ENCODE peak calls at places on chromosomes 1 and 21, in six cellular contexts. One of them, this sample, is unnamed.

GRCh38 chr1:93113127-93113526 is 34.0 kb downstream of the MTF2 start:
- DNase-seq in PC-3: no peak
- DNase-seq in MM.1S: no peak
- DNase-seq in GM23338: no peak
- DNase-seq in HCT116: no peak
- DNase-seq in hepatocyte: no peak
- DNase-seq in this sample: no peak

GRCh38 chr1:112946683-112947082 is 9.3 kb downstream of the SLC16A1 start:
- DNase-seq in hepatocyte: no peak
- DNase-seq in MM.1S: no peak
- DNase-seq in PC-3: no peak
- DNase-seq in HCT116: no peak
- DNase-seq in GM23338: no peak
- DNase-seq in this sample: no peak

GRCh38 chr1:18901952-18902522 is 318 bp downstream of the ALDH4A1 start:
- DNase-seq in HCT116: no peak
- DNase-seq in GM23338: peak; percentile 35
- DNase-seq in PC-3: peak; percentile 15
- DNase-seq in hepatocyte: no peak
- DNase-seq in MM.1S: no peak
- DNase-seq in this sample: no peak

GRCh38 chr1:19557609-19558051 is 72.3 kb upstream of the CAPZB start:
- DNase-seq in GM23338: no peak
- DNase-seq in MM.1S: no peak
- DNase-seq in PC-3: peak; percentile 3
- DNase-seq in hepatocyte: no peak
- DNase-seq in HCT116: no peak
- DNase-seq in this sample: no peak

GRCh38 chr21:18468775-18469174 is 65.2 kb upstream of the TMPRSS15 start:
- DNase-seq in HCT116: no peak
- DNase-seq in GM23338: no peak
- DNase-seq in MM.1S: peak; percentile 60
- DNase-seq in hepatocyte: peak; percentile 8
- DNase-seq in PC-3: no peak
- DNase-seq in this sample: no peak

GRCh38 chr1:180188103-180188506 is 33.4 kb downstream of the QSOX1 start:
- DNase-seq in GM23338: peak; percentile 84
- DNase-seq in HCT116: no peak
- DNase-seq in hepatocyte: peak; percentile 83
- DNase-seq in PC-3: peak; percentile 49
- DNase-seq in MM.1S: peak; percentile 54
- DNase-seq in this sample: peak; percentile 76

GRCh38 chr1:225835752-225836151 is 25.8 kb downstream of the EPHX1 start:
- DNase-seq in PC-3: no peak
- DNase-seq in HCT116: no peak
- DNase-seq in MM.1S: no peak
- DNase-seq in hepatocyte: no peak
- DNase-seq in GM23338: no peak
- DNase-seq in this sample: no peak

GRCh38 chr1:166947398-166948043 is 27.8 kb downstream of the ILDR2 start:
- DNase-seq in HCT116: no peak
- DNase-seq in hepatocyte: peak; percentile 57
- DNase-seq in GM23338: peak; percentile 73
- DNase-seq in PC-3: no peak
- DNase-seq in MM.1S: no peak
- DNase-seq in this sample: peak; percentile 93

GRCh38 chr1:165853528-165854075 is 26.2 kb downstream of the UCK2 start:
- DNase-seq in HCT116: no peak
- DNase-seq in GM23338: no peak
- DNase-seq in MM.1S: no peak
- DNase-seq in PC-3: no peak
- DNase-seq in hepatocyte: no peak
- DNase-seq in this sample: no peak

GRCh38 chr21:37072239-37072987 is 458 bp downstream of the PIGP start:
- DNase-seq in PC-3: peak; percentile 62
- DNase-seq in HCT116: no peak
- DNase-seq in GM23338: peak; percentile 67
- DNase-seq in hepatocyte: peak; percentile 93
- DNase-seq in MM.1S: no peak
- DNase-seq in this sample: peak; percentile 85

GRCh38 chr1:30664103-30664755 is 59.2 kb downstream of the MATN1 start:
- DNase-seq in PC-3: no peak
- DNase-seq in hepatocyte: no peak
- DNase-seq in GM23338: no peak
- DNase-seq in MM.1S: no peak
- DNase-seq in HCT116: no peak
- DNase-seq in this sample: no peak

GRCh38 chr1:22814176-22815042 is 103.8 kb downstream of the EPHB2 start:
- DNase-seq in MM.1S: no peak
- DNase-seq in PC-3: no peak
- DNase-seq in GM23338: no peak
- DNase-seq in hepatocyte: peak; percentile 81
- DNase-seq in HCT116: no peak
- DNase-seq in this sample: no peak

GRCh38 chr1:5238351-5239123 is 584.1 kb downstream of the AJAP1 start:
- DNase-seq in MM.1S: no peak
- DNase-seq in GM23338: no peak
- DNase-seq in hepatocyte: no peak
- DNase-seq in PC-3: no peak
- DNase-seq in HCT116: no peak
- DNase-seq in this sample: peak; percentile 16

GRCh38 chr1:9807541-9807940 is 16.2 kb downstream of the CLSTN1 start:
- DNase-seq in PC-3: no peak
- DNase-seq in HCT116: no peak
- DNase-seq in hepatocyte: no peak
- DNase-seq in MM.1S: no peak
- DNase-seq in GM23338: peak; percentile 42
- DNase-seq in this sample: no peak

GRCh38 chr1:31665264-31665878 is 20.7 kb upstream of the PEF1 start:
- DNase-seq in HCT116: no peak
- DNase-seq in MM.1S: no peak
- DNase-seq in PC-3: no peak
- DNase-seq in GM23338: no peak
- DNase-seq in hepatocyte: no peak
- DNase-seq in this sample: no peak

GRCh38 chr1:110337704-110338199 is 1.4 kb upstream of the RBM15 start:
- DNase-seq in PC-3: no peak
- DNase-seq in HCT116: no peak
- DNase-seq in MM.1S: peak; percentile 41
- DNase-seq in hepatocyte: peak; percentile 56
- DNase-seq in GM23338: peak; percentile 67
- DNase-seq in this sample: peak; percentile 68

GRCh38 chr1:103109291-103109920 is 1.1 kb upstream of the COL11A1 start:
- DNase-seq in PC-3: no peak
- DNase-seq in GM23338: peak; percentile 30
- DNase-seq in MM.1S: no peak
- DNase-seq in HCT116: no peak
- DNase-seq in hepatocyte: no peak
- DNase-seq in this sample: peak; percentile 61

GRCh38 chr1:203085528-203086406 is at the start of gene MYOG:
- DNase-seq in HCT116: no peak
- DNase-seq in hepatocyte: no peak
- DNase-seq in MM.1S: no peak
- DNase-seq in GM23338: no peak
- DNase-seq in PC-3: no peak
- DNase-seq in this sample: peak; percentile 30

GRCh38 chr1:54488831-54489626 is 59.0 kb upstream of the ACOT11 start:
- DNase-seq in hepatocyte: peak; percentile 94
- DNase-seq in MM.1S: peak; percentile 64
- DNase-seq in GM23338: peak; percentile 86
- DNase-seq in PC-3: peak; percentile 84
- DNase-seq in HCT116: peak; percentile 32
- DNase-seq in this sample: peak; percentile 95

GRCh38 chr1:33576821-33577599 is 104.6 kb downstream of the ZSCAN20 start:
- DNase-seq in MM.1S: no peak
- DNase-seq in PC-3: no peak
- DNase-seq in HCT116: no peak
- DNase-seq in GM23338: no peak
- DNase-seq in hepatocyte: no peak
- DNase-seq in this sample: no peak

GRCh38 chr1:43678940-43679339 is 28.4 kb upstream of the ST3GAL3 start:
- DNase-seq in PC-3: no peak
- DNase-seq in hepatocyte: no peak
- DNase-seq in GM23338: no peak
- DNase-seq in MM.1S: no peak
- DNase-seq in HCT116: no peak
- DNase-seq in this sample: no peak

GRCh38 chr1:114093624-114094302 is 59.9 kb downstream of the SYT6 start:
- DNase-seq in GM23338: no peak
- DNase-seq in PC-3: peak; percentile 89
- DNase-seq in MM.1S: no peak
- DNase-seq in hepatocyte: peak; percentile 54
- DNase-seq in HCT116: peak; percentile 23
- DNase-seq in this sample: peak; percentile 49

GRCh38 chr1:10632691-10633090 is 157.9 kb downstream of the PEX14 start:
- DNase-seq in hepatocyte: no peak
- DNase-seq in GM23338: peak; percentile 44
- DNase-seq in MM.1S: no peak
- DNase-seq in HCT116: no peak
- DNase-seq in PC-3: no peak
- DNase-seq in this sample: peak; percentile 31

GRCh38 chr1:3261007-3261968 is 192.3 kb downstream of the PRDM16 start:
- DNase-seq in hepatocyte: peak; percentile 32
- DNase-seq in MM.1S: no peak
- DNase-seq in GM23338: no peak
- DNase-seq in HCT116: no peak
- DNase-seq in PC-3: no peak
- DNase-seq in this sample: no peak

GRCh38 chr1:21317035-21317689 is 26.9 kb upstream of the ECE1 start:
- DNase-seq in PC-3: no peak
- DNase-seq in HCT116: no peak
- DNase-seq in MM.1S: no peak
- DNase-seq in hepatocyte: no peak
- DNase-seq in GM23338: no peak
- DNase-seq in this sample: no peak

GRCh38 chr1:9394010-9394409 is 101.3 kb downstream of the SPSB1 start:
- DNase-seq in MM.1S: no peak
- DNase-seq in GM23338: no peak
- DNase-seq in PC-3: no peak
- DNase-seq in hepatocyte: no peak
- DNase-seq in HCT116: no peak
- DNase-seq in this sample: no peak

GRCh38 chr1:164263540-164263939 is 295.4 kb upstream of the PBX1 start:
- DNase-seq in MM.1S: no peak
- DNase-seq in GM23338: no peak
- DNase-seq in hepatocyte: no peak
- DNase-seq in HCT116: no peak
- DNase-seq in PC-3: peak; percentile 16
- DNase-seq in this sample: no peak

GRCh38 chr1:195939844-195940243 is 668.4 kb downstream of the KCNT2 start:
- DNase-seq in hepatocyte: peak; percentile 10
- DNase-seq in HCT116: no peak
- DNase-seq in MM.1S: no peak
- DNase-seq in GM23338: peak; percentile 83
- DNase-seq in PC-3: peak; percentile 42
- DNase-seq in this sample: peak; percentile 69

GRCh38 chr1:157878059-157878458 is 36.5 kb upstream of the CD5L start:
- DNase-seq in GM23338: peak; percentile 76
- DNase-seq in hepatocyte: peak; percentile 51
- DNase-seq in MM.1S: peak; percentile 73
- DNase-seq in HCT116: peak; percentile 46
- DNase-seq in PC-3: peak; percentile 67
- DNase-seq in this sample: peak; percentile 63

GRCh38 chr1:37032660-37033354 is 1.5 kb downstream of the GRIK3 start:
- DNase-seq in GM23338: peak; percentile 75
- DNase-seq in hepatocyte: no peak
- DNase-seq in HCT116: no peak
- DNase-seq in MM.1S: no peak
- DNase-seq in PC-3: no peak
- DNase-seq in this sample: peak; percentile 69
- TF ChIP-seq EZH2 in GM23338: peak; percentile 64
- TF ChIP-seq EZH2 in hepatocyte: no peak
- TF ChIP-seq EZH2 in HCT116: no peak
- TF ChIP-seq EZH2 in MM.1S: no peak
- TF ChIP-seq EZH2 in PC-3: no peak
- TF ChIP-seq EZH2 in this sample: no peak

GRCh38 chr1:235083589-235084323 is 44.9 kb downstream of the TOMM20 start:
- DNase-seq in MM.1S: peak; percentile 89
- DNase-seq in HCT116: peak; percentile 58
- DNase-seq in GM23338: peak; percentile 89
- DNase-seq in PC-3: peak; percentile 80
- DNase-seq in hepatocyte: peak; percentile 92
- DNase-seq in this sample: peak; percentile 90
- TF ChIP-seq CTCF in MM.1S: peak; percentile 98
- TF ChIP-seq CTCF in HCT116: peak; percentile 88
- TF ChIP-seq CTCF in GM23338: peak; percentile 86
- TF ChIP-seq CTCF in PC-3: peak; percentile 82
- TF ChIP-seq CTCF in hepatocyte: peak; percentile 96
- TF ChIP-seq CTCF in this sample: peak; percentile 84

GRCh38 chr1:149936992-149937705 is 470 bp upstream of the MTMR11 start:
- DNase-seq in MM.1S: peak; percentile 20
- DNase-seq in GM23338: peak; percentile 54
- DNase-seq in hepatocyte: peak; percentile 80
- DNase-seq in HCT116: peak; percentile 91
- DNase-seq in PC-3: peak; percentile 96
- DNase-seq in this sample: no peak
- TF ChIP-seq EZH2phosphoT487 in MM.1S: no peak
- TF ChIP-seq EZH2phosphoT487 in GM23338: no peak
- TF ChIP-seq EZH2phosphoT487 in hepatocyte: no peak
- TF ChIP-seq EZH2phosphoT487 in HCT116: no peak
- TF ChIP-seq EZH2phosphoT487 in PC-3: no peak
- TF ChIP-seq EZH2phosphoT487 in this sample: no peak

GRCh38 chr1:212607206-212607923 is 1.2 kb upstream of the ATF3 start:
- DNase-seq in hepatocyte: no peak
- DNase-seq in GM23338: peak; percentile 52
- DNase-seq in HCT116: no peak
- DNase-seq in MM.1S: peak; percentile 82
- DNase-seq in PC-3: peak; percentile 43
- DNase-seq in this sample: peak; percentile 47
- TF ChIP-seq EZH2 in hepatocyte: peak; percentile 67
- TF ChIP-seq EZH2 in GM23338: peak; percentile 78
- TF ChIP-seq EZH2 in HCT116: no peak
- TF ChIP-seq EZH2 in MM.1S: no peak
- TF ChIP-seq EZH2 in PC-3: no peak
- TF ChIP-seq EZH2 in this sample: peak; percentile 84

GRCh38 chr1:168178227-168178637 is 530 bp upstream of the TIPRL start:
- DNase-seq in PC-3: no peak
- DNase-seq in HCT116: no peak
- DNase-seq in MM.1S: no peak
- DNase-seq in GM23338: no peak
- DNase-seq in hepatocyte: no peak
- DNase-seq in this sample: no peak

GRCh38 chr1:168170552-168171508 is 7.9 kb upstream of the TIPRL start:
- DNase-seq in HCT116: no peak
- DNase-seq in hepatocyte: no peak
- DNase-seq in PC-3: no peak
- DNase-seq in GM23338: no peak
- DNase-seq in MM.1S: no peak
- DNase-seq in this sample: no peak

GRCh38 chr1:168172250-168172915 is 6.4 kb upstream of the TIPRL start:
- DNase-seq in GM23338: no peak
- DNase-seq in HCT116: no peak
- DNase-seq in hepatocyte: no peak
- DNase-seq in PC-3: no peak
- DNase-seq in MM.1S: no peak
- DNase-seq in this sample: no peak
- TF ChIP-seq CTCF in GM23338: no peak
- TF ChIP-seq CTCF in HCT116: no peak
- TF ChIP-seq CTCF in hepatocyte: no peak
- TF ChIP-seq CTCF in PC-3: no peak
- TF ChIP-seq CTCF in MM.1S: no peak
- TF ChIP-seq CTCF in this sample: no peak